ENCODE peak calls at places on chromosome 2, in six cellular contexts. O is K562, W is GM12891, Y is GM12878, X is HepG2, P is H1. V is an unnamed sample.

GRCh38 chr2:177972782-177973181 is 99.8 kb downstream of the PDE11A start:
- DNase-seq in Y (no peak), X (no peak), W (no peak), O (peak), P (peak), V (no peak)

GRCh38 chr2:195622966-195623365 is 34.1 kb upstream of the SLC39A10 start:
- DNase-seq in W (no peak), Y (no peak), X (peak), O (no peak), P (no peak), V (no peak)

GRCh38 chr2:113390133-113390849 is 47.2 kb upstream of the ZNG1B start:
- DNase-seq in X (peak), P (peak), W (peak), Y (peak), O (peak), V (no peak)

GRCh38 chr2:188478724-188479123 is 187.1 kb downstream of the GULP1 start:
- DNase-seq in P (no peak), O (no peak), W (no peak), Y (peak), X (no peak), V (no peak)

GRCh38 chr2:118848381-118849225 is 1.2 kb upstream of the EN1 start:
- DNase-seq in W (no peak), X (no peak), P (no peak), Y (no peak), O (no peak), V (no peak)

GRCh38 chr2:128786800-128787478 is 468.3 kb upstream of the HS6ST1 start:
- DNase-seq in X (no peak), Y (no peak), P (no peak), O (no peak), W (no peak), V (no peak)

GRCh38 chr2:19456695-19457094 is 98.3 kb upstream of the OSR1 start:
- DNase-seq in P (no peak), O (no peak), X (no peak), W (no peak), Y (no peak), V (no peak)

GRCh38 chr2:126810001-126810400 is 88.7 kb upstream of the TEX51 start:
- DNase-seq in Y (no peak), W (no peak), X (no peak), P (no peak), O (no peak), V (no peak)

GRCh38 chr2:8238521-8239230 is 443.2 kb upstream of the ID2 start:
- DNase-seq in W (no peak), P (no peak), X (no peak), O (no peak), Y (no peak), V (no peak)

GRCh38 chr2:233867993-233868532 is at the start of gene MSL3B:
- DNase-seq in X (no peak), O (peak), P (no peak), Y (no peak), W (peak), V (peak)

GRCh38 chr2:25566694-25567093 is 106.7 kb downstream of the DTNB start:
- DNase-seq in X (no peak), O (no peak), W (no peak), P (no peak), Y (peak), V (peak)

GRCh38 chr2:239675856-239676715 is 275.3 kb upstream of the HDAC4 start:
- DNase-seq in W (no peak), Y (no peak), O (no peak), P (no peak), X (no peak), V (no peak)

GRCh38 chr2:96773922-96774321 is 13.2 kb downstream of the CNNM4 start:
- DNase-seq in Y (no peak), P (no peak), W (no peak), X (no peak), O (no peak), V (no peak)

GRCh38 chr2:217045725-217046475 is 186.0 kb upstream of the TNP1 start:
- DNase-seq in P (no peak), Y (no peak), W (no peak), X (no peak), O (no peak), V (no peak)

GRCh38 chr2:118697771-118698170 is 149.7 kb downstream of the EN1 start:
- DNase-seq in W (no peak), X (no peak), O (no peak), P (no peak), Y (no peak), V (no peak)

GRCh38 chr2:23588788-23589187 is 203.8 kb downstream of the KLHL29 start:
- DNase-seq in X (no peak), Y (no peak), W (no peak), P (no peak), O (no peak), V (no peak)

GRCh38 chr2:222976521-222977076 is 75.4 kb upstream of the KCNE4 start:
- DNase-seq in W (no peak), P (no peak), O (no peak), Y (no peak), X (no peak), V (no peak)

GRCh38 chr2:238593678-238594077 is 167.0 kb downstream of the ASB1 start:
- DNase-seq in W (no peak), X (no peak), P (no peak), O (no peak), Y (no peak), V (no peak)

GRCh38 chr2:46030330-46030729 is 266.9 kb upstream of the EPAS1 start:
- DNase-seq in P (no peak), X (no peak), Y (no peak), W (no peak), O (no peak), V (no peak)

GRCh38 chr2:219695145-219695544 is 67.7 kb downstream of the SLC4A3 start:
- DNase-seq in O (no peak), W (no peak), Y (no peak), X (no peak), P (no peak), V (no peak)

GRCh38 chr2:40315684-40316083 is 136.2 kb downstream of the SLC8A1 start:
- DNase-seq in X (no peak), P (no peak), O (no peak), W (no peak), Y (no peak), V (no peak)

GRCh38 chr2:218024336-218024735 is 21.5 kb upstream of the TNS1 start:
- DNase-seq in X (no peak), P (no peak), Y (no peak), O (no peak), W (no peak), V (no peak)

GRCh38 chr2:166331468-166331867 is 44.3 kb downstream of the SCN9A start:
- DNase-seq in W (no peak), P (no peak), X (no peak), Y (no peak), O (no peak), V (no peak)

GRCh38 chr2:54555318-54555837 is 99.3 kb downstream of the SPTBN1 start:
- DNase-seq in X (peak), P (no peak), Y (no peak), O (no peak), W (no peak), V (no peak)

GRCh38 chr2:86521922-86522321 is 41.3 kb downstream of the CHMP3 start:
- DNase-seq in P (no peak), X (no peak), O (no peak), W (no peak), Y (no peak), V (no peak)

DNA sequence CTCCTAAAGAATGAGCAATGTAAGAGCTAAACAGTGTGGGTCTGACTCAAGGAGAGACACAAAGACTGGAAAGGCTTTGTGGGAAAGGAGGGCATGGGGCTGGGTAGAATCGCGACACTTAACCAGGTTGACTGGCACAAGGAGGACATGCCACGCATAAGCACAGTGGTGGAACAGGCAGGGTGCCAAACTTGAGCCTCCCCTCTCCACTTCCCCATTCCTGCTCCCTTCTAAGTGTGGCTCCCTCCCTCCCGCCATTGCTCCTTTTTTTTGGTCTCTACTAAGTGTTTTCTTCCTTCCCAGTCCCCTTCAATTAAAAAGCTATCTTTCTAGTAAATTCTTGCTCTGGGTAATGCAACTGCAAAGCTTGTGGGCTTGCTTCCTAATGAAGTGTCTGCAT is 40.3 kb upstream of the ZFP36L2 start:
- DNase-seq in X (no peak), Y (no peak), W (no peak), O (no peak), P (no peak), V (no peak)
- TF ChIP-seq TAF1 in X (no peak), Y (no peak), W (no peak), O (no peak), P (no peak), V (no peak)

DNA sequence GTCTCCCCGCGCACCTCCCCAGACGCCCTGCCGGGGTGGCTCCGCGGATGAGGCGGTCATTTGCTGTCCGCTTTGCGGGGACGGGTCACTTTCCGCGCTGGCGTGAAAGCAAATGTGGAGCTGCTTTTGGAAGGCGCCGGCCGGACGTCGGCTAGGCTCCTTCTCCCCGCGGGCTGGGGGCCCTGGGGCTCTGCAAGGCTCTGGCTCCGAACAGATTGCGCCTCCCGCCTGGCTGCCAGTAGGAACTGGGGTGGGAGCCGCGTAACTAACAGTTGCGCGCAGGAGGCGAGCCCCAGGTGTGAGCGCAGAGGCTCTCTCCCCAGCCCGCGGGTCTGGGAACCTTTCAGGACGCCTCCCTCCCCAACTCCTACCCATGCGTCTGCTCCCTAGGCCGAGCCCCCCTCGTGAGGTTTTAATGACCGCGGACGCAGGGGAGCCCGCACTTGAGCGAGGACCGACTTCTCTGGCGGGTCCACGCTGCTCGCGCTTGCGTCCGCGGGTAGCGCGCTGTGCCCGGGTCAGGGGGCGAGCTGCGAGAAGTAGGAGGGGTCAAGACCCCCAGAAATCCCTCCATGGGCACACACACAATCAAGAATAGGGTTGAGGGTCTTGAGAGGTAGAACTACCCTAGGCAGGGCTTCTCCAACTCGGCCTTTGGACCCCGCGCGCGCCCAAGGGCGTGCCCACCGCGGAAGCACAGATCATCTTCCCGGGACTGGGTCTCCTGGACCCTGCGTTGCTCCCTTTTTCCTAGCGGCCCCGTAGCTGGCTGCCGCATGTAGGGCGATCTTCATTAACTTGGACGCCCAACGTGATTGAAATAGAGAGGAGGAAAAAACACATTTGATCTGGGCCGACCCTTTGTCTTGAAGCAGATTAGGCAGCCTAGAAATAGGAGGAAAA is 146.8 kb downstream of the MEIS1 start:
- DNase-seq in Y (no peak), P (no peak), W (no peak), X (no peak), O (no peak), V (no peak)
- TF ChIP-seq POLR2AphosphoS5 in Y (no peak), P (no peak), W (no peak), X (no peak), O (no peak), V (no peak)

GRCh38 chr2:27356382-27357181 is at the start of gene GTF3C2:
- DNase-seq in Y (peak), X (peak), W (peak), O (peak), P (peak), V (peak)
- TF ChIP-seq POLR2A in Y (peak), X (peak), W (peak), O (peak), P (peak), V (peak)

GRCh38 chr2:206846854-206847834 is 81.7 kb downstream of the FASTKD2 start:
- DNase-seq in X (peak), Y (no peak), W (no peak), P (no peak), O (no peak), V (no peak)

GRCh38 chr2:206850369-206850768 is 85.0 kb downstream of the FASTKD2 start:
- DNase-seq in P (no peak), O (no peak), Y (no peak), W (no peak), X (no peak), V (no peak)

GRCh38 chr2:206855585-206856433 is 83.5 kb upstream of the CPO start:
- DNase-seq in P (no peak), X (no peak), W (no peak), O (no peak), Y (no peak), V (no peak)

GRCh38 chr2:206853880-206854279 is 85.4 kb upstream of the CPO start:
- DNase-seq in P (no peak), Y (no peak), W (no peak), X (no peak), O (no peak), V (no peak)

DNA sequence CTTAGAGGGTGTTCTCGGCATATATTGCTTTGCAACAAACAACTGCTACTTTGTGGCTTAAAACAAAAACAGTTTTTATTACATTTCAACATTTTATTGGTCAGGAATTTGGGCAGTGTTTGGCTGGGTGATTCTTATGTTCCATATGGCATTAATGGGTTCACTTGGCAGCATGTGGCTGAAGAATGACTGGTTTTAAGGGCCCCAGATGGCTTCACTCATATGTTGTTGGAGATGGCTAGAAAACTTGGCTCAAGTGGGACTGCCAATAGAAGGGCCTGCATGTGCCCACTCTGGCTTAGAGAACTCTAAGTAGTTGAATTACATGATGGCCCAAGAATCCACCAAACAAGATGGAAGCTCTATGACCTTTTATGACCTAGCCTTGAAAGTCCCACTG is 86.1 kb downstream of the FASTKD2 start:
- DNase-seq in O (no peak), Y (no peak), X (no peak), P (no peak), W (no peak), V (no peak)
- TF ChIP-seq TAF1 in O (no peak), Y (no peak), X (no peak), P (no peak), W (no peak), V (no peak)

DNA sequence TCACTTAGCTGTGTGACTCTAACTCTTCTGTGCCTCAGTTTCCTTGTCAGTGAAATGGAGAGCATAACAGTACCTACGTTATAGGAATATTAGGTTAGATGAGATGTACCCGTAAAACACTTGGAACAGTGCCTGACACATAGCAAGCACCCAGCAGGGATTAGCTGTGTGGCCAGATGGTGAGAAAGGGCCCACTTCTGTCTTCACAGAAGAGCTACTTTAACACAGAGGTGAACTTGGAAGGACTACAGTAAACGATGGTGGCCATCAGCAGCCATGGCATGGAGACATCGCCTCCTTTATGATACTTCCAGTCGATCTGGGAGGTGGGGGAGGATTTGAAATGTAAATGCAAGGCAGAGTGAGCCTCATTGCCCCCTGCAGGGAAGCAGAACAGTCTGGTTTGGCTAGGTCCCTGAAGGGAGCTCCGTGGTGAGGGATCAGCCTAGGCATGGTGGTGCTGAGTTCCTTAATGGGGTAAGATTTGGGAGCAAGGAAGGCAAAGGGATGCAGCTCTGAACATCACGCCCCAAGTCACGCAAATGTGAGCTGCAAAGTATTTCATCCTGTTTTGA is 101.7 kb upstream of the ALPP start:
- DNase-seq in W (no peak), O (no peak), X (no peak), P (peak), Y (no peak), V (no peak)
- TF ChIP-seq POLR2AphosphoS5 in W (no peak), O (no peak), X (no peak), P (no peak), Y (no peak), V (no peak)

DNA sequence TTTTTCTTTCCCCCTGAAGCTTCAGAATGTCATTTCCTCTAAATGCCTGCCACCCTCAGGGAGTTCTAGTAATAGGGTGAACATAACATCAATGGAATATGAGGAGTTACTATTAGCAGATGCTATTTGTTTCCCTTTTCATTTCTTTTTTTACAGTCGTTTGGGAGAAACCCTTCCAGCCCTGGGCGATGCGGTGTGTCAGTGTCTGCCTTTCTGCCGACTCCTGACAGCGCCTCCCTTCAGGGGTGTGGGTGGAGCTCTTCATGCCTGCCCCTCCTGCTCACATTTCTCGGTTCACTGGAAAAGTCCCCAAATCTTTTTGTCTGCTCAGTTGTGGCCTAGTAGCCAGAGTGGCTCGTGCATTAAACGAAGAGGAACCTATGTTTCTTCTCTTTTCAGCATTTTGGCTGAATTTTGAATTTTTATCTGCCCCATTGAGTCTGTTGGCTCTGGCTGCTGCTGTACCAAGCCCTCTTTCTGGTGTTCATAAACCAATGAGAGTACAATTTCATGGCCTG is 72.3 kb downstream of the FMNL2 start:
- DNase-seq in X (no peak), W (no peak), Y (peak), O (peak), P (no peak), V (peak)
- TF ChIP-seq POLR2A in X (no peak), W (no peak), Y (peak), O (no peak), P (no peak), V (peak)